ENCODE peak calls at places on chromosome 9, in eight cellular contexts. S, F, W, E, K, T, P and A are unnamed samples.

GRCh38 chr9:78620764-78621163 is 323.8 kb downstream of the PSAT1 start:
- DNase-seq in S (no peak), F (no peak), W (peak; percentile 60), E (peak; percentile 30), K (peak; percentile 50), T (peak; percentile 49), P (no peak), A (peak; percentile 84)

GRCh38 chr9:90368241-90368640 is 274.4 kb downstream of the DIRAS2 start:
- DNase-seq in S (no peak), F (no peak), W (no peak), E (no peak), K (no peak), T (no peak), P (no peak), A (no peak)

GRCh38 chr9:137602661-137603060 is 2.8 kb upstream of the ARRDC1 start:
- DNase-seq in S (no peak), F (no peak), W (no peak), E (no peak), K (no peak), T (no peak), P (no peak), A (no peak)

GRCh38 chr9:137382728-137383452 is 40.1 kb downstream of the EXD3 start:
- DNase-seq in S (peak; percentile 45), F (no peak), W (no peak), E (no peak), K (no peak), T (no peak), P (no peak), A (no peak)

GRCh38 chr9:21777701-21778100 is 24.7 kb upstream of the MTAP start:
- DNase-seq in S (peak; percentile 6), F (no peak), W (peak; percentile 73), E (peak; percentile 78), K (peak; percentile 61), T (peak; percentile 49), P (no peak), A (peak; percentile 72)

GRCh38 chr9:114180701-114181582 is 25.6 kb downstream of the COL27A1 start:
- DNase-seq in S (peak; percentile 17), F (no peak), W (peak; percentile 69), E (peak; percentile 79), K (no peak), T (no peak), P (no peak), A (peak; percentile 45)

GRCh38 chr9:110371411-110372013 is 33.8 kb upstream of the TXNDC8 start:
- DNase-seq in S (no peak), F (no peak), W (no peak), E (no peak), K (no peak), T (no peak), P (no peak), A (no peak)

GRCh38 chr9:79224672-79225433 is 346.9 kb upstream of the TLE4 start:
- DNase-seq in S (no peak), F (no peak), W (peak; percentile 96), E (peak; percentile 93), K (peak; percentile 86), T (peak; percentile 41), P (no peak), A (peak; percentile 80)

GRCh38 chr9:15584383-15584782 is 31.5 kb downstream of the CCDC171 start:
- DNase-seq in S (no peak), F (no peak), W (no peak), E (no peak), K (no peak), T (no peak), P (no peak), A (no peak)

GRCh38 chr9:15576350-15577050 is 23.7 kb downstream of the CCDC171 start:
- DNase-seq in S (no peak), F (no peak), W (no peak), E (no peak), K (peak; percentile 45), T (no peak), P (no peak), A (no peak)

GRCh38 chr9:15578719-15579118 is 25.9 kb downstream of the CCDC171 start:
- DNase-seq in S (no peak), F (no peak), W (peak; percentile 92), E (peak; percentile 64), K (no peak), T (no peak), P (no peak), A (no peak)
- H3K4me3 ChIP-seq in S (no peak overlapping the region), F (no peak overlapping the region), W (no peak overlapping the region), E (no peak overlapping the region), K (no peak overlapping the region), T (no peak overlapping the region), P (no peak overlapping the region), A (no peak overlapping the region)

GRCh38 chr9:2560175-2560574 is 61.4 kb upstream of the VLDLR start:
- DNase-seq in S (no peak), F (no peak), W (no peak), E (no peak), K (no peak), T (no peak), P (no peak), A (no peak)
- H3K4me3 ChIP-seq in S (no peak overlapping the region), F (no peak overlapping the region), W (no peak overlapping the region), E (no peak overlapping the region), K (no peak overlapping the region), T (no peak overlapping the region), P (no peak overlapping the region), A (no peak overlapping the region)

GRCh38 chr9:5949103-5949699 is 58.5 kb downstream of the MLANA start:
- DNase-seq in S (no peak), F (no peak), W (peak; percentile 8), E (peak; percentile 5), K (peak; percentile 21), T (no peak), P (no peak), A (no peak)
- H3K4me3 ChIP-seq in S (no peak overlapping the region), F (no peak overlapping the region), W (no peak overlapping the region), E (peak overlapping the region; percentile 41), K (no peak overlapping the region), T (no peak overlapping the region), P (peak overlapping the region; percentile 6), A (no peak overlapping the region)

GRCh38 chr9:134026561-134026960 is 1.3 kb downstream of the BRD3OS start:
- DNase-seq in S (no peak), F (peak; percentile 27), W (no peak), E (no peak), K (no peak), T (no peak), P (no peak), A (no peak)
- H3K4me3 ChIP-seq in S (peak overlapping the region; percentile 80), F (no peak overlapping the region), W (no peak overlapping the region), E (no peak overlapping the region), K (peak overlapping the region; percentile 84), T (no peak overlapping the region), P (no peak overlapping the region), A (no peak overlapping the region)

GRCh38 chr9:96574931-96575351 is 44.7 kb downstream of the CDC14B start:
- DNase-seq in S (no peak), F (no peak), W (peak; percentile 14), E (no peak), K (no peak), T (no peak), P (no peak), A (no peak)
- H3K4me3 ChIP-seq in S (no peak overlapping the region), F (no peak overlapping the region), W (no peak overlapping the region), E (no peak overlapping the region), K (no peak overlapping the region), T (no peak overlapping the region), P (no peak overlapping the region), A (no peak overlapping the region)

DNA sequence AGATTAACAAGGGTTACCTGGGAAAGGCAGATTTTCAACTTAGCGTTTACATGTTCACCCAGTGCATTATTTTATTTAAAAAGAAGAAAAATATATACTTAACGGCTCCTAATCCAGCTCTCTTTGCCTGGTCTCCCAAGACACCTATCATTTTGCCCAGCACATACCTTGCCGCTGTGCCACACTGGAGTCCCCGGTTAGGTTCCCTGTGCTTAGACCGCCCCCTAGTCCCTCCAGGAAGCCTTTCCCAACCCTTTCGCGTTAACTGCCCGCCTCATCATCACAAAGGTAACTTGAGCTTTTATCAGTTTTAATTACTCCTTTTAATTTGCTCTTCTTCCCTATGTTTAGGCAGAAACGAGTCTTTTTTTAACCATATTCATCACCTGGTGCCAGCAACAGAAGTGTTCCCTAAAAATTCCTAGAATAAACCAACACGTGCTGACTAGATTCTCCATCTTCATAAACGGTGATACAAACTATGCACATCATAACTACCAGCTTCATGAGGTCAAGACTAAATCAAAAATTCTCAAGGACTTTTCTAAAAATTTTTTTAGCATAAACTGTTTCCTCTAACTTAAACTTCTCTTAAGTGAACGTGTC is 19.7 kb downstream of the DNAJA1 start:
- DNase-seq in S (peak; percentile 81), F (peak; percentile 48), W (peak; percentile 22), E (peak; percentile 22), K (peak; percentile 34), T (no peak), P (no peak), A (peak; percentile 5)
- H3K4me3 ChIP-seq in S (peak overlapping the region; percentile 64), F (no peak overlapping the region), W (peak overlapping the region; percentile 47), E (peak overlapping the region; percentile 65), K (peak overlapping the region; percentile 64), T (peak overlapping the region; percentile 64), P (peak overlapping the region; percentile 49), A (peak overlapping the region; percentile 61)

GRCh38 chr9:34589656-34590375 is at the start of gene CNTFR:
- DNase-seq in S (peak; percentile 79), F (no peak), W (no peak), E (no peak), K (no peak), T (no peak), P (no peak), A (no peak)

GRCh38 chr9:34590376-34591090 is 1.0 kb upstream of the CNTFR start:
- DNase-seq in S (peak; percentile 66), F (peak; percentile 62), W (no peak), E (peak; percentile 20), K (no peak), T (no peak), P (no peak), A (no peak)

GRCh38 chr9:34591091-34591910 is 1.8 kb upstream of the CNTFR start:
- DNase-seq in S (peak; percentile 91), F (peak; percentile 89), W (peak; percentile 71), E (peak; percentile 80), K (peak; percentile 57), T (no peak), P (peak; percentile 56), A (peak; percentile 61)

GRCh38 chr9:34588671-34589370 is 703 bp downstream of the CNTFR start:
- DNase-seq in S (peak; percentile 50), F (no peak), W (no peak), E (no peak), K (no peak), T (no peak), P (no peak), A (no peak)

GRCh38 chr9:34589371-34589655 is 211 bp downstream of the CNTFR start:
- DNase-seq in S (no peak), F (no peak), W (no peak), E (no peak), K (no peak), T (no peak), P (no peak), A (no peak)
- H3K4me3 ChIP-seq in S (peak overlapping the region; percentile 70), F (no peak overlapping the region), W (no peak overlapping the region), E (no peak overlapping the region), K (no peak overlapping the region), T (no peak overlapping the region), P (no peak overlapping the region), A (no peak overlapping the region)